ENCODE peak calls at places on chromosomes 3 and 15, in four cellular contexts. Q is thoracic aorta, H is spleen, B is HCT116. T is an unnamed sample.
A peak's percentile ranks its signal among the peaks of the same experiment; 100 is the strongest.

GRCh38 chr3:8856031-8856430 is 86.6 kb upstream of the OXTR start:
- DNase-seq in Q (no peak), H (no peak), B (no peak), T (no peak)

GRCh38 chr15:68275165-68275746 is 2.3 kb upstream of the FEM1B start:
- DNase-seq in Q (no peak), H (no peak), B (no peak), T (no peak)

GRCh38 chr15:47718474-47719440 is 1.5 kb downstream of the SEMA6D start:
- DNase-seq in B (no peak), Q (no peak), H (no peak), T (no peak)

GRCh38 chr15:101004500-101004899 is 85.3 kb downstream of the LRRK1 start:
- DNase-seq in B (no peak), H (no peak), Q (no peak), T (no peak)

GRCh38 chr3:87771338-87772059 is 287.3 kb downstream of the CGGBP1 start:
- DNase-seq in B (peak; percentile 13), Q (no peak), H (no peak), T (peak; percentile 23)

GRCh38 chr3:30604566-30604965 is 1.8 kb upstream of the TGFBR2 start:
- DNase-seq in Q (no peak), B (no peak), H (no peak), T (no peak)

GRCh38 chr3:168213920-168214319 is 118.2 kb upstream of the GOLIM4 start:
- DNase-seq in B (no peak), H (no peak), Q (no peak), T (no peak)

GRCh38 chr3:68996356-68996995 is 17.0 kb downstream of the EOGT start:
- DNase-seq in H (no peak), B (no peak), Q (no peak), T (no peak)

GRCh38 chr3:62876064-62876463 is 848 bp upstream of the CADPS start:
- DNase-seq in H (no peak), Q (no peak), B (no peak), T (peak; percentile 34)

GRCh38 chr15:20340931-20341661 is 200.5 kb downstream of the GOLGA6L6 start:
- DNase-seq in H (peak; percentile 96), Q (no peak), B (no peak), T (peak; percentile 63)
- H3K9me3 ChIP-seq in H (peaks cover 7% of the 10 kb centered on the region), Q (peaks cover 5% of the 10 kb centered on the region), B (peaks cover 38% of the 10 kb centered on the region), T (no peaks in the 10 kb centered on the region)

GRCh38 chr3:58066842-58067241 is 58.6 kb downstream of the FLNB start:
- DNase-seq in H (no peak), B (no peak), Q (no peak), T (no peak)
- H3K27ac ChIP-seq in H (no peak overlapping the region), B (no peak overlapping the region), Q (peak overlapping the region; percentile 80), T (no peak overlapping the region)

GRCh38 chr15:80367094-80367493 is 37.1 kb upstream of the ARNT2 start:
- DNase-seq in B (peak; percentile 45), Q (no peak), H (no peak), T (no peak)
- H3K9me3 ChIP-seq in B (peaks cover 14% of the 10 kb centered on the region), Q (peaks cover 20% of the 10 kb centered on the region), H (peaks cover 47% of the 10 kb centered on the region), T (peaks cover 14% of the 10 kb centered on the region)

GRCh38 chr15:78018445-78018844 is 59.1 kb downstream of the TBC1D2B start:
- DNase-seq in H (no peak), Q (no peak), B (no peak), T (peak; percentile 43)
- H3K27ac ChIP-seq in H (peak overlapping the region; percentile 67), Q (peak overlapping the region; percentile 23), B (no peak overlapping the region), T (no peak overlapping the region)

GRCh38 chr3:147864754-147865354 is 455.7 kb downstream of the ZIC1 start:
- DNase-seq in Q (no peak), B (peak; percentile 36), H (no peak), T (no peak)
- H3K9me3 ChIP-seq in Q (no peaks in the 10 kb centered on the region), B (peaks cover 6% of the 10 kb centered on the region), H (peaks cover 27% of the 10 kb centered on the region), T (no peaks in the 10 kb centered on the region)

DNA sequence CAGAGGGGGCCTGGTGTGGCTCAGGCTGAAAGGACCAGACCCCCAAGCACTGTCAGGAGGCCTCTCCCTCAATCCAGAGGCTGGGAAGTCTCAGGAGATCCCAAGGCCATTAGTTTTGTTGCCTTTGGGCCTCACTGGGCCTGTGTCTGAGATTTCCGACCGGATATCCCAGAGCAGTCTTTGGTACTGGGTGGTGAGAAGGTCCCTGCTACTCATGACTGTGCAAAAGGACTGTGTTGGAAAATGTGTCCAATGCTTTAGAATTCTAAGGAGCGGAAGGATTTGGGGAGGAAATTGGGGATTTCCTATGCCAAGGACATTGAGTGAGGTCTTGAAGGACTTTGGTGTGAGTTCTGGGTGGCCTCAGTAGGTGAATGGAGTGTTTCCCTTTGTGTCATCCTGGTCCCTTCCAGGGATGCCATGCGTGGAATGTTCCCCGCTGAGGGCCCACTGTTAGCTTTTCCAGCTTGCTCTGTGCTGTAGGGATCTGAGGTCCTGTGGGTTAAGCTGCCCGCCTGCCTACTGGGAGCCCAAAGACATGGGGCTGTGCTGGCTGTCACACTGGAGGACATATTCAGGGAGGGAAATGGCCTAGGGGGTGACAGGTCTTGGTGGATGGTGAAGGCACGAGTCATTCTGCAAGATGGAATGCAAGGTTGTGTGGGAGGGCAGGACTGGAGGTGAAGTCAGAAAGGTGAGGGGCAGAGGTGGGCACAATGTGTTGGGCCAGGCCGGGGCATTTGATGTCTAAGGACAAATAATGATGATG is 16.4 kb downstream of the SMAD6 start:
- DNase-seq in Q (no peak), H (no peak), B (no peak), T (no peak)
- H3K27ac ChIP-seq in Q (peak overlapping the region; percentile 90), H (no peak overlapping the region), B (no peak overlapping the region), T (no peak overlapping the region)

DNA sequence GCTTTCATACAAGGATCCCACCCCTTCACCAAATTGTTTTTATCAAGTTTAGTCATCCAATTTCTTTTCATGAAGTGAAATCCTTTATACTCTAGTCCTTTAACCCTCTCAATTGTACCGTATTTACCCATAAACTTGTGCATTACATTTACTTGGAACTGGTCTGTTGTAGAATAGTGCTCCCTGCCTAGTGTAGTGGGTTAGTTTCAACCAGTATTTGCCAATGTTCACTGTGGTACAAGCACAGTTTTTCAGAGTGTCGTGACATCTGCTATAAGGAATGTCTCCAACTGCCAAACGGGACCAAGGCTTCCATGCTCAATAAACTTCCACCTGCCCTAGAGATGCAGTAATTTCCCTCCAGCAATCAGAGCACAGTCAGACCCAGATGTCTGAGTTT is 211.9 kb downstream of the KCNAB1 start:
- DNase-seq in H (no peak), Q (no peak), B (no peak), T (no peak)
- H3K9me3 ChIP-seq in H (no peaks in the 10 kb centered on the region), Q (no peaks in the 10 kb centered on the region), B (no peaks in the 10 kb centered on the region), T (no peaks in the 10 kb centered on the region)

DNA sequence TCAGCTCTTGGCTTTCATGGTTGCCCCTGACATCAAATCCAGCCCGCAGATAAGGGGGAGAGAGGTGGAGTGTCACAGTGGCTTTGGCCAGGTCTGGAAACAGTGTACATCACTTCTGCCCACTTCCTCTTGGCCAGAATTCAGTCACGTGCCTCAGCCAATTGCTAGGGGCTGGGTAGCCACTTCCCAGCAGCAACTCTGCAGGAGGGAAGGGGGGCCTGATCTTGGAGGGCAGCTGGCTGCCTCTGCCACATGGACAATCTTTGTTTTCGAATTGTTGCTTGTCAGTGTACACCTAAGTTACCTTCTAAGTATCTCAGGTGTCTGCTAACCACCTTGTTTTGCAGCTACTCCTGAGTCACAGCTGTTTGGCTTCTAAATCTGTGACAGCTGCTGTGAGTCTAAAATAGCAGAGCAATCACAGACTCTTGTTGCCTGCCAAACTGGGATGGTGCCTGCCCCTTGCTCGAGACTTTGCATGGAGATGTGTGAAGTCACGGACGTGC is 41.0 kb upstream of the LIMD1 start:
- DNase-seq in Q (no peak), B (no peak), H (no peak), T (peak; percentile 41)
- H3K27ac ChIP-seq in Q (no peak overlapping the region), B (no peak overlapping the region), H (peak overlapping the region; percentile 48), T (peak overlapping the region; percentile 57)

GRCh38 chr15:25067725-25068309 is 113.0 kb downstream of the SNRPN start:
- DNase-seq in B (no peak), H (peak; percentile 21), Q (no peak), T (no peak)
- H3K9me3 ChIP-seq in B (peaks cover 33% of the 10 kb centered on the region), H (peaks cover 100% of the 10 kb centered on the region), Q (peaks cover 100% of the 10 kb centered on the region), T (no peaks in the 10 kb centered on the region)